ENCODE peak calls at places on chromosome 21, in four cellular contexts. C is mucosa of descending colon, D is SJCRH30, O is A549. U is an unnamed sample.

GRCh38 chr21:44929242-44929798 is 8.6 kb upstream of the ITGB2 start:
- DNase-seq in C (no peak), O (no peak), D (peak; percentile 44), U (no peak)

GRCh38 chr21:42469272-42469671 is 26.8 kb downstream of the RSPH1 start:
- DNase-seq in C (no peak), D (no peak), O (no peak), U (no peak)

GRCh38 chr21:43639470-43640178 is 19.7 kb downstream of the HSF2BP start:
- DNase-seq in C (no peak), O (no peak), D (no peak), U (no peak)

GRCh38 chr21:16195476-16195875 is 465.7 kb downstream of the USP25 start:
- DNase-seq in D (peak; percentile 71), O (no peak), C (no peak), U (no peak)

GRCh38 chr21:45102391-45102932 is 28.1 kb downstream of the ADARB1 start:
- DNase-seq in O (peak; percentile 37), C (no peak), D (no peak), U (no peak)

GRCh38 chr21:45326834-45327457 is 39.3 kb upstream of the POFUT2 start:
- DNase-seq in C (peak; percentile 20), D (peak; percentile 43), O (no peak), U (no peak)

GRCh38 chr21:31604591-31605190 is 54.8 kb upstream of the SOD1 start:
- DNase-seq in O (peak; percentile 42), D (peak; percentile 83), C (peak; percentile 70), U (peak; percentile 72)

GRCh38 chr21:17613242-17613676 is 558 bp upstream of the BTG3 start:
- DNase-seq in D (peak; percentile 28), C (no peak), O (no peak), U (no peak)

GRCh38 chr21:17371470-17371869 is 141.4 kb upstream of the CXADR start:
- DNase-seq in D (no peak), C (no peak), O (no peak), U (no peak)

GRCh38 chr21:38486221-38486620 is 12.1 kb downstream of the ERG start:
- DNase-seq in C (no peak), D (no peak), O (no peak), U (no peak)

GRCh38 chr21:31124005-31124404 is 85.7 kb upstream of the KRTAP19-8 start:
- DNase-seq in D (no peak), O (no peak), C (no peak), U (no peak)

GRCh38 chr21:43792406-43792805 is 3.0 kb downstream of the RRP1 start:
- DNase-seq in C (no peak), D (no peak), O (no peak), U (no peak)

GRCh38 chr21:34726627-34727337 is 58.0 kb downstream of the CLIC6 start:
- DNase-seq in D (peak; percentile 51), O (no peak), C (no peak), U (no peak)

GRCh38 chr21:33937931-33938339 is 22.3 kb upstream of the ATP5PO start:
- DNase-seq in C (no peak), O (no peak), D (peak; percentile 34), U (no peak)

GRCh38 chr21:44687671-44688070 is 5.7 kb upstream of the KRTAP12-1 start:
- DNase-seq in O (no peak), C (no peak), D (peak; percentile 85), U (no peak)

GRCh38 chr21:26120833-26121232 is 49.7 kb downstream of the APP start:
- DNase-seq in C (no peak), D (no peak), O (no peak), U (no peak)

GRCh38 chr21:31732891-31733520 is 1.1 kb upstream of the SCAF4 start:
- DNase-seq in C (peak; percentile 52), D (peak; percentile 64), O (peak; percentile 5), U (peak; percentile 55)

GRCh38 chr21:16773206-16773605 is 739.6 kb upstream of the CXADR start:
- DNase-seq in O (no peak), C (no peak), D (no peak), U (no peak)

GRCh38 chr21:45309069-45309521 is 21.4 kb upstream of the POFUT2 start:
- DNase-seq in C (peak; percentile 69), D (peak; percentile 89), O (peak; percentile 42), U (peak; percentile 82)

GRCh38 chr21:37462087-37462861 is 95.7 kb downstream of the DYRK1A start:
- DNase-seq in C (no peak), O (no peak), D (no peak), U (no peak)

GRCh38 chr21:43600642-43601397 is 58.5 kb downstream of the HSF2BP start:
- DNase-seq in D (peak; percentile 79), O (no peak), C (no peak), U (peak; percentile 51)

GRCh38 chr21:42931560-42932235 is 6.3 kb upstream of the ERVH48-1 start:
- DNase-seq in O (no peak), D (no peak), C (no peak), U (no peak)

GRCh38 chr21:44285547-44285992 is at the start of gene AIRE:
- DNase-seq in D (no peak), O (no peak), C (peak; percentile 26), U (no peak)

GRCh38 chr21:45162115-45162514 is 87.7 kb downstream of the ADARB1 start:
- DNase-seq in D (no peak), O (no peak), C (no peak), U (no peak)

GRCh38 chr21:32442566-32443318 is 30.2 kb downstream of the EVA1C start:
- DNase-seq in C (no peak), D (no peak), O (no peak), U (no peak)

GRCh38 chr21:45590246-45590725 is 48.0 kb upstream of the SLC19A1 start:
- DNase-seq in D (no peak), O (peak; percentile 41), C (peak; percentile 66), U (peak; percentile 38)

GRCh38 chr21:42768324-42769121 is 110.8 kb downstream of the WDR4 start:
- DNase-seq in O (no peak), C (no peak), D (no peak), U (no peak)

GRCh38 chr21:46100426-46100825 is 2.5 kb downstream of the COL6A2 start:
- DNase-seq in D (no peak), C (no peak), O (no peak), U (no peak)

GRCh38 chr21:43597052-43597451 is 62.2 kb downstream of the HSF2BP start:
- DNase-seq in D (peak; percentile 32), C (no peak), O (no peak), U (no peak)

GRCh38 chr21:21801921-21802320 is 803.7 kb downstream of the NCAM2 start:
- DNase-seq in O (no peak), D (no peak), C (no peak), U (no peak)

GRCh38 chr21:25870084-25870483 is 135.3 kb downstream of the GABPA start:
- DNase-seq in D (no peak), C (no peak), O (no peak), U (no peak)

GRCh38 chr21:15688016-15688415 is 41.8 kb upstream of the USP25 start:
- DNase-seq in D (no peak), C (no peak), O (no peak), U (no peak)

GRCh38 chr21:36854391-36854790 is 112.1 kb downstream of the HLCS start:
- DNase-seq in O (peak; percentile 22), C (no peak), D (peak; percentile 83), U (peak; percentile 71)

GRCh38 chr21:35048706-35049617 is at the start of gene RUNX1:
- DNase-seq in O (no peak), C (no peak), D (peak; percentile 84), U (no peak)

GRCh38 chr21:29961291-29962027 is 21.7 kb upstream of the GRIK1 start:
- DNase-seq in D (peak; percentile 30), C (no peak), O (no peak), U (no peak)
- H3K9me3 ChIP-seq in D (no peaks in the 10 kb centered on the region), C (no peaks in the 10 kb centered on the region), O (no peaks in the 10 kb centered on the region), U (no peaks in the 10 kb centered on the region)

DNA sequence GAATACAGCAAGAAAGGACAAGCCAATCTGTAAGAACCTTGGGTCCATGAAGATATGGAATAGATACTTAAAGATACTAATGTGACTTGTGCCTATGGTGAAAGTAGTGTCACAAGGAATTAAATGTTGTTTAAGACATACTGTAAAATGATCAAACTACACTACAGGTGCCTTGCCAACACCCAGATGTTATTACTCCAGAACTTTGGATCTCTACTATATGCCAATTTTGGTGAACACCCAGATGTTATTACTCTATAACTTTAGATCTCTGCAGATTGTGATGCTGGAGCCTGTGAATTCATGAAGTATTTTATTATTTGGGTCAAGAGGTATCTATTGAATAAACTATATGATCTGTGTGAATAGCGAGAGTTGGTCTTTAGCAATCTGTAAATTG is 59.9 kb upstream of the B3GALT5 start:
- DNase-seq in C (no peak), O (no peak), D (no peak), U (no peak)
- H3K4me3 ChIP-seq in C (no peak overlapping the region), O (no peak overlapping the region), D (no peak overlapping the region), U (no peak overlapping the region)

GRCh38 chr21:24594082-24594481 is 1013.2 kb downstream of the MRPL39 start:
- DNase-seq in O (no peak), D (no peak), C (no peak), U (no peak)
- H3K9me3 ChIP-seq in O (no peaks in the 10 kb centered on the region), D (no peaks in the 10 kb centered on the region), C (peaks cover 36% of the 10 kb centered on the region), U (no peaks in the 10 kb centered on the region)

GRCh38 chr21:41112740-41113692 is 54.9 kb upstream of the BACE2 start:
- DNase-seq in O (no peak), C (no peak), D (peak; percentile 11), U (no peak)
- H3K4me3 ChIP-seq in O (no peak overlapping the region), C (no peak overlapping the region), D (no peak overlapping the region), U (no peak overlapping the region)